ENCODE peak calls at places on chromosomes 7 and 10, in five cellular contexts. U is COR-L47, O is AG08396, V is colonic mucosa, M is GM12892. R is an unnamed sample.

GRCh38 chr7:120028636-120029035 is 244.3 kb upstream of the KCND2 start:
- DNase-seq in U (no peak), O (no peak), V (no peak), M (no peak), R (no peak)

GRCh38 chr7:48101352-48101751 is 12.3 kb downstream of the UPP1 start:
- DNase-seq in U (no peak), O (no peak), V (no peak), M (no peak), R (no peak)

GRCh38 chr10:24519950-24520349 is 203.7 kb downstream of the ARHGAP21 start:
- DNase-seq in U (no peak), O (no peak), V (no peak), M (no peak), R (no peak)

GRCh38 chr10:22368402-22368801 is 23.1 kb downstream of the SPAG6 start:
- DNase-seq in U (no peak), O (no peak), V (no peak), M (no peak), R (no peak)

GRCh38 chr10:8563478-8563877 is 509.0 kb downstream of the GATA3 start:
- DNase-seq in U (no peak), O (no peak), V (peak; percentile 18), M (no peak), R (no peak)

GRCh38 chr10:119306964-119307363 is 99.6 kb downstream of the GRK5 start:
- DNase-seq in U (no peak), O (no peak), V (no peak), M (no peak), R (no peak)

GRCh38 chr10:69630651-69631400 is 779 bp downstream of the FAM241B start:
- DNase-seq in U (no peak), O (no peak), V (no peak), M (no peak), R (no peak)

GRCh38 chr7:43808410-43808809 is 49.9 kb downstream of the BLVRA start:
- DNase-seq in U (no peak), O (no peak), V (no peak), M (no peak), R (no peak)

GRCh38 chr10:59894114-59894513 is 12.2 kb downstream of the CCDC6 start:
- DNase-seq in U (no peak), O (peak; percentile 84), V (peak; percentile 72), M (no peak), R (no peak)

GRCh38 chr7:143936087-143937009 is 1.3 kb downstream of the OR2F2 start:
- DNase-seq in U (no peak), O (peak; percentile 33), V (no peak), M (no peak), R (no peak)

GRCh38 chr7:98210513-98211220 is 572 bp upstream of the BHLHA15 start:
- DNase-seq in U (no peak), O (peak; percentile 69), V (no peak), M (peak; percentile 26), R (peak; percentile 68)